ENCODE peak calls at places on chromosomes 13 and 19, in four cellular contexts. N is K562, Y is HepG2, X is GM12878. Z is an unnamed sample.

GRCh38 chr13:51832471-51833152 is 12.4 kb downstream of the TMEM272 start:
- DNase-seq in N (peak), Y (no peak), X (no peak), Z (no peak)

GRCh38 chr19:369876-370275 is 25.3 kb upstream of the MIER2 start:
- DNase-seq in N (no peak), Y (no peak), X (no peak), Z (no peak)

GRCh38 chr19:23482829-23483228 is 87.6 kb upstream of the ZNF91 start:
- DNase-seq in N (no peak), Y (no peak), X (no peak), Z (no peak)

GRCh38 chr13:99421758-99422555 is 79.3 kb upstream of the TM9SF2 start:
- DNase-seq in N (no peak), Y (no peak), X (no peak), Z (no peak)

GRCh38 chr19:5126498-5127223 is 157.7 kb downstream of the KDM4B start:
- DNase-seq in N (no peak), Y (no peak), X (no peak), Z (no peak)

GRCh38 chr13:78978381-78978998 is 319.5 kb upstream of the OBI1 start:
- DNase-seq in N (peak), Y (peak), X (peak), Z (no peak)

GRCh38 chr19:48964205-48965032 is 690 bp upstream of the FTL start:
- DNase-seq in N (no peak), Y (peak), X (no peak), Z (peak)

GRCh38 chr13:48431987-48432615 is 19.2 kb upstream of the LPAR6 start:
- DNase-seq in N (no peak), Y (peak), X (no peak), Z (no peak)

GRCh38 chr19:1747285-1748114 is 5.8 kb upstream of the ONECUT3 start:
- DNase-seq in N (peak), Y (peak), X (no peak), Z (no peak)

GRCh38 chr13:51325837-51326236 is 13.7 kb upstream of the SERPINE3 start:
- DNase-seq in N (no peak), Y (no peak), X (no peak), Z (no peak)

GRCh38 chr13:110993788-110994187 is 78.9 kb upstream of the ANKRD10 start:
- DNase-seq in N (no peak), Y (no peak), X (no peak), Z (no peak)

GRCh38 chr13:46178143-46178542 is 3.8 kb downstream of the LCP1 start:
- DNase-seq in N (no peak), Y (no peak), X (no peak), Z (no peak)

GRCh38 chr13:113581871-113582270 is 2.7 kb upstream of the TFDP1 start:
- DNase-seq in N (no peak), Y (no peak), X (no peak), Z (no peak)

DNA sequence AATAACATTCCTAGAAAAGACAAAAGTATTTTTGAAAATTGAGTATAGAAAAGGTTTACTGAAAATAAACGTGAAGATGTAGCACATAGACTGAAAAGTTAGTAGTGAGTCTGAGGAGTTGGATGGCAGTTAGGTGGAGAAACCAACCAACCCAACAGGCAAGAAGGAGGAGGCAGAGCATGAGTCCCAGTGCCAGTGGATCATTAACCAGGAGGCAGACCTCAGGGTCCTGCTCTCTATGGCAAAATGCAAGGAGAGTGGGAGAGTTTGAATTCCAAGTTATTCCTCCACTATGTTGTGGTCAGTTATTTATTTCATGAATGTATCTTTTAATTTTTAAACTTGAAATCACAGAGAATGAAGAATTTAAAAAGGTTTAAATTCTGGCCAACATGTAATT is 446.4 kb downstream of the GPC6 start:
- DNase-seq in N (no peak), Y (peak), X (no peak), Z (no peak)
- TF ChIP-seq BRCA1 in N (no peak), Y (no peak), X (no peak), Z (no peak)

GRCh38 chr19:16328824-16329482 is 4.3 kb downstream of the KLF2 start:
- DNase-seq in N (no peak), Y (no peak), X (no peak), Z (no peak)
- TF ChIP-seq BRCA1 in N (no peak), Y (no peak), X (no peak), Z (no peak)

GRCh38 chr13:24165746-24166145 is 5.2 kb downstream of the SPATA13 start:
- DNase-seq in N (no peak), Y (no peak), X (no peak), Z (no peak)
- TF ChIP-seq BRCA1 in N (no peak), Y (no peak), X (no peak), Z (no peak)

GRCh38 chr13:67048084-67048792 is 181.9 kb downstream of the PCDH9 start:
- DNase-seq in N (peak), Y (no peak), X (no peak), Z (no peak)
- TF ChIP-seq BRCA1 in N (no peak), Y (no peak), X (no peak), Z (no peak)

Z was measured in H1.